ENCODE peak calls at places on chromosomes 1 and 21, in seven cellular contexts. Z is IMR-90, Y is body of pancreas, M is sigmoid colon, L is heart left ventricle, A is endothelial cell of umbilical vein, S is esophagus squamous epithelium. H is an unnamed sample.

GRCh38 chr1:90712153-90712930 is 4.8 kb downstream of the BARHL2 start:
- DNase-seq in M (no peak), A (no peak), L (no peak), Y (no peak), S (no peak), Z (no peak), H (no peak)

GRCh38 chr1:244779410-244779809 is 56.0 kb upstream of the COX20 start:
- DNase-seq in Y (no peak), L (no peak), M (no peak), Z (peak; percentile 39), A (no peak), S (no peak), H (no peak)

GRCh38 chr1:9112961-9113880 is 15.7 kb downstream of the GPR157 start:
- DNase-seq in A (no peak), S (no peak), Y (no peak), M (peak; percentile 57), L (no peak), Z (peak; percentile 6), H (peak; percentile 49)

GRCh38 chr1:97202981-97203380 is 481.4 kb downstream of the PTBP2 start:
- DNase-seq in A (no peak), M (no peak), Z (no peak), S (no peak), Y (no peak), L (no peak), H (no peak)

GRCh38 chr21:26743524-26743923 is 101.7 kb downstream of the ADAMTS1 start:
- DNase-seq in Z (no peak), A (no peak), Y (no peak), M (no peak), S (no peak), L (no peak), H (no peak)

GRCh38 chr1:174626031-174627020 is 178.6 kb downstream of the GPR52 start:
- DNase-seq in S (no peak), M (no peak), A (no peak), Y (no peak), Z (peak; percentile 55), L (no peak), H (no peak)

GRCh38 chr1:154940213-154940879 is 3.8 kb upstream of the PMVK start:
- DNase-seq in Z (no peak), Y (no peak), A (no peak), S (no peak), M (no peak), L (no peak), H (no peak)

GRCh38 chr1:224175615-224176014 is 7.4 kb upstream of the DEGS1 start:
- DNase-seq in Y (no peak), L (peak; percentile 37), M (peak; percentile 74), S (no peak), A (no peak), Z (peak; percentile 5), H (no peak)

GRCh38 chr1:34742667-34743270 is 12.1 kb upstream of the GJB5 start:
- DNase-seq in L (peak; percentile 66), Y (peak; percentile 74), M (peak; percentile 71), S (no peak), A (peak; percentile 61), Z (peak; percentile 41), H (peak; percentile 91)

GRCh38 chr1:193458628-193459027 is 272.2 kb upstream of the B3GALT2 start:
- DNase-seq in Y (no peak), Z (no peak), S (no peak), M (no peak), A (no peak), L (no peak), H (no peak)

GRCh38 chr1:210907406-210907805 is 226.5 kb downstream of the KCNH1 start:
- DNase-seq in Y (no peak), S (no peak), L (no peak), A (no peak), Z (no peak), M (no peak), H (no peak)

GRCh38 chr21:38861006-38861405 is 55.3 kb downstream of the ETS2 start:
- DNase-seq in M (no peak), A (no peak), Z (no peak), Y (no peak), S (no peak), L (peak; percentile 75), H (no peak)

GRCh38 chr1:119374208-119374877 is 5.8 kb downstream of the HAO2 start:
- DNase-seq in A (no peak), Y (no peak), S (no peak), M (no peak), Z (no peak), L (no peak), H (no peak)

GRCh38 chr21:36555199-36555598 is 75.3 kb upstream of the CLDN14 start:
- DNase-seq in M (no peak), Z (no peak), Y (no peak), S (no peak), A (no peak), L (no peak), H (no peak)

GRCh38 chr1:117627562-117628165 is 21.8 kb downstream of the TENT5C start:
- DNase-seq in A (no peak), Y (no peak), L (no peak), S (no peak), M (no peak), Z (no peak), H (peak; percentile 17)

GRCh38 chr1:4118746-4119515 is 218.9 kb upstream of the C1orf174 start:
- DNase-seq in M (peak; percentile 32), Y (no peak), L (no peak), A (no peak), Z (no peak), S (no peak), H (no peak)

GRCh38 chr1:227901906-227902640 is 45.7 kb downstream of the WNT9A start:
- DNase-seq in L (no peak), M (peak; percentile 45), A (no peak), Y (no peak), Z (peak; percentile 11), S (no peak), H (no peak)

GRCh38 chr1:201319631-201320030 is 36.3 kb downstream of the PKP1 start:
- DNase-seq in M (peak; percentile 25), Y (no peak), Z (no peak), S (no peak), A (no peak), L (no peak), H (peak; percentile 28)

GRCh38 chr21:44495641-44496040 is 40.3 kb downstream of the LRRC3 start:
- DNase-seq in Y (no peak), S (no peak), A (no peak), L (no peak), M (no peak), Z (no peak), H (no peak)

GRCh38 chr1:183080406-183080805 is 57.2 kb downstream of the LAMC1 start:
- DNase-seq in L (no peak), A (peak; percentile 51), Z (peak; percentile 76), S (no peak), M (no peak), Y (no peak), H (no peak)

GRCh38 chr1:16430598-16430997 is 6.6 kb downstream of the SPATA21 start:
- DNase-seq in Z (no peak), L (no peak), Y (no peak), S (no peak), M (no peak), A (no peak), H (no peak)

GRCh38 chr1:204746838-204747442 is 61.4 kb upstream of the LRRN2 start:
- DNase-seq in S (no peak), Z (peak; percentile 41), L (no peak), Y (peak; percentile 37), A (peak; percentile 43), M (no peak), H (peak; percentile 32)

GRCh38 chr1:29946057-29946456 is 709.7 kb downstream of the PTPRU start:
- DNase-seq in S (no peak), M (no peak), Y (no peak), L (no peak), A (no peak), Z (no peak), H (no peak)

GRCh38 chr1:26079178-26079563 is 11.7 kb upstream of the TRIM63 start:
- DNase-seq in A (no peak), M (no peak), Z (no peak), Y (no peak), S (no peak), L (no peak), H (no peak)
- H3K27ac ChIP-seq in A (no peak overlapping the region), M (no peak overlapping the region), Z (no peak overlapping the region), Y (peak overlapping the region; percentile 58), S (no peak overlapping the region), L (peak overlapping the region; percentile 15), H (no peak overlapping the region)

GRCh38 chr1:235866207-235866912 is at the start of gene LYST:
- DNase-seq in L (peak; percentile 55), Z (peak; percentile 52), A (peak; percentile 56), S (no peak), Y (peak; percentile 54), M (peak; percentile 79), H (peak; percentile 74)

GRCh38 chr1:235865565-235866206 is 1.0 kb downstream of the LYST start:
- DNase-seq in M (no peak), Y (no peak), S (no peak), L (no peak), Z (no peak), A (no peak), H (no peak)

GRCh38 chr1:235867903-235868469 is 1.3 kb upstream of the LYST start:
- DNase-seq in A (no peak), Z (no peak), M (no peak), S (no peak), Y (no peak), L (no peak), H (peak; percentile 63)

GRCh38 chr1:235864965-235865525 is 1.7 kb downstream of the LYST start:
- DNase-seq in L (no peak), Z (no peak), M (no peak), A (no peak), S (no peak), Y (no peak), H (no peak)

GRCh38 chr1:235866913-235867850 is 476 bp upstream of the LYST start:
- DNase-seq in Z (peak; percentile 90), M (peak; percentile 97), L (peak; percentile 96), A (peak; percentile 92), S (peak; percentile 74), Y (peak; percentile 95), H (peak; percentile 98)
- TF ChIP-seq POLR2A in Z (peak; percentile 48), M (peak; percentile 71), L (peak; percentile 90), A (peak; percentile 85), S (no peak), Y (peak; percentile 78), H (peak; percentile 28)

DNA sequence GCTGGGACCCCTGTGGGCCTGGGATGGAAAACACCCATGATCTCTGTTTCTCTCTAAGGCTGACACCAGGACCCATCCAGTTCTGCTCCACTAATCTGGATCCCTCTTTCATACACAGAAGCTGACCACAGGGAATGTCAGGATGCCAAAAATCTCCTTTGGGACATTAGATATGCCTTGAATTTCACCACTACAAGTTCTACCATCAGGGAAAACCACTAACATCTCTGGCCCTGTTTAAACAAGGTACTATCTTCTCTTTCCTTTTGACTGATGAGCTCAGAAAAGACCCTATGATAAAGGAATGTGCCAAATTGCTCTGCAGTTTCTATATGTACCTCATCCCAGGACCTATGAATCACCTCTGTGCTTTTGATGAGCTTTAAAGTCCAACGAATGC is 10.2 kb upstream of the PLXNA2 start:
- DNase-seq in L (no peak), M (no peak), S (no peak), Y (no peak), Z (no peak), A (no peak), H (no peak)
- H3K4me1 ChIP-seq in L (no peaks in the 10 kb centered on the region), M (no peaks in the 10 kb centered on the region), S (peaks cover 9% of the 10 kb centered on the region), Y (peaks cover 8% of the 10 kb centered on the region), Z (peaks cover 1% of the 10 kb centered on the region), A (no peaks in the 10 kb centered on the region), H (no peaks in the 10 kb centered on the region)

DNA sequence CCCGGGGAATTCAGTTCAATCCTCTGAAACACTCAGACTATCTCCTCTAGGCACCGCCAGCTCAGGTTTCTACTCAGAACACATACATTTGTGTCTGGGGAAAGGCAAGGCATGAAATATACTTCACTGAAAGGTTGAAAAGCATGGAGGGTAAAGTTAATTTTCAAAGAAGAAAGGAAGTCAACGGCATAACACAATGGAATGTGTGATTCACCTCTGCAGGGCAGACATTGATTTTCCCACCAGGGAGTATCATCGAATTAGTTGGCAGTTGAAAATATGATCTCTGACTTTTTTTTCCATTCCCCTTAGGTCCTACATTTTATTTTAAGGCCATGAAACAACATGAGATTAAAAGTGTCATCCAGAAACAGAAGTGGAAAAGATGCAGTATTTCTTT is 669.3 kb downstream of the SMYD3 start:
- DNase-seq in L (no peak), Z (peak; percentile 57), Y (no peak), S (no peak), M (no peak), A (peak; percentile 22), H (no peak)
- H3K27ac ChIP-seq in L (no peak overlapping the region), Z (no peak overlapping the region), Y (no peak overlapping the region), S (no peak overlapping the region), M (no peak overlapping the region), A (no peak overlapping the region), H (no peak overlapping the region)

H was measured in Peyer's patch.